ENCODE peak calls at places on chromosome 13, in seven cellular contexts. C is effector CD4-positive, alpha-beta T cell; U is mucosa of gallbladder; Z is omental fat pad; D is AG04450; T is T-helper 2 cell treated with Interferon-gamma antibody and Interleukin-4, amounts not matched to agents 5 μg/mL and 100 μg/mL, for 36 hours; X is ovary. Q is an unnamed sample.

GRCh38 chr13:97757807-97758206 is 195.7 kb upstream of the IPO5 start:
- DNase-seq in U (no peak), C (no peak), Z (no peak), T (no peak), X (no peak), D (no peak), Q (no peak)

GRCh38 chr13:94329277-94329676 is 150.2 kb downstream of the DCT start:
- DNase-seq in U (no peak), T (no peak), X (peak), Z (no peak), C (no peak), D (no peak), Q (no peak)

GRCh38 chr13:75486146-75486545 is 4.2 kb upstream of the TBC1D4 start:
- DNase-seq in U (no peak), C (no peak), Z (no peak), D (no peak), X (no peak), T (no peak), Q (no peak)

GRCh38 chr13:26721251-26721939 is 39.2 kb downstream of the GPR12 start:
- DNase-seq in C (no peak), Z (no peak), T (peak), X (no peak), U (no peak), D (no peak), Q (no peak)

GRCh38 chr13:112042496-112042895 is 24.5 kb upstream of the SOX1 start:
- DNase-seq in D (no peak), X (no peak), U (no peak), C (no peak), Z (no peak), T (no peak), Q (peak)

GRCh38 chr13:88022826-88023225 is 351.7 kb downstream of the SLITRK5 start:
- DNase-seq in U (no peak), X (no peak), Z (no peak), T (no peak), D (no peak), C (no peak), Q (no peak)

GRCh38 chr13:51628059-51628852 is 44.0 kb downstream of the WDFY2 start:
- DNase-seq in C (no peak), X (no peak), Z (no peak), U (no peak), T (no peak), D (no peak), Q (no peak)

GRCh38 chr13:32164622-32165268 is 133.2 kb downstream of the FRY start:
- DNase-seq in T (no peak), Z (no peak), C (no peak), X (no peak), U (no peak), D (peak), Q (peak)

GRCh38 chr13:23743717-23744116 is 145.5 kb downstream of the MIPEP start:
- DNase-seq in T (no peak), X (no peak), C (no peak), U (no peak), D (no peak), Z (no peak), Q (no peak)